ENCODE peak calls at places on chromosomes 4 and X, in five cellular contexts. H is neural progenitor cell; B is thyroid gland; P is CD8-positive, alpha-beta T cell; X is left ventricle myocardium inferior. G is an unnamed sample.

GRCh38 chr4:123444298-123444731 is 47.7 kb downstream of the SPRY1 start:
- DNase-seq in H (peak; percentile 91), P (no peak), B (no peak), X (peak; percentile 43), G (peak; percentile 42)

GRCh38 chr4:5045099-5045498 is 6.2 kb upstream of the STK32B start:
- DNase-seq in B (no peak), X (no peak), P (no peak), H (no peak), G (peak; percentile 61)

GRCh38 chrX:29470029-29470428 is 745.3 kb upstream of the MAGEB2 start:
- DNase-seq in H (no peak), X (no peak), P (no peak), B (no peak), G (no peak)

GRCh38 chr4:177728361-177729152 is 286.3 kb upstream of the AGA start:
- DNase-seq in P (no peak), X (no peak), H (no peak), B (no peak), G (no peak)

GRCh38 chrX:132958086-132958703 is at the start of gene HS6ST2:
- DNase-seq in P (no peak), H (peak; percentile 65), B (no peak), X (no peak), G (no peak)

GRCh38 chr4:27964095-27964494 is 1103.5 kb downstream of the STIM2 start:
- DNase-seq in X (no peak), B (no peak), H (no peak), P (no peak), G (no peak)

GRCh38 chrX:22889824-22890223 is 109.9 kb upstream of the DDX53 start:
- DNase-seq in H (no peak), B (no peak), P (no peak), X (no peak), G (no peak)

GRCh38 chr4:52954771-52955170 is 92.7 kb downstream of the RASL11B start:
- DNase-seq in P (no peak), X (no peak), B (no peak), H (no peak), G (no peak)

GRCh38 chr4:59936566-59936965 is 1263.6 kb upstream of the ADGRL3 start:
- DNase-seq in P (no peak), B (no peak), H (no peak), X (no peak), G (no peak)

GRCh38 chr4:820230-821172 is 5.4 kb downstream of the CPLX1 start:
- DNase-seq in H (no peak), X (no peak), B (no peak), P (no peak), G (no peak)

GRCh38 chr4:188372856-188373255 is 233.6 kb downstream of the TRIML1 start:
- DNase-seq in P (no peak), H (peak; percentile 28), B (no peak), X (no peak), G (peak; percentile 30)

GRCh38 chr4:5027366-5027765 is 8.1 kb upstream of the CYTL1 start:
- DNase-seq in H (no peak), X (no peak), B (no peak), P (no peak), G (no peak)

GRCh38 chr4:68873218-68873502 is 57.4 kb downstream of the UGT2B10 start:
- DNase-seq in P (no peak), B (no peak), X (no peak), H (no peak), G (no peak)

GRCh38 chrX:47483310-47484268 is 567 bp upstream of the ZNF41 start:
- DNase-seq in P (no peak), B (peak; percentile 10), X (peak; percentile 21), H (peak; percentile 52), G (peak; percentile 44)

GRCh38 chr4:184453402-184454160 is 20.8 kb downstream of the IRF2 start:
- DNase-seq in X (no peak), B (peak; percentile 19), P (no peak), H (peak; percentile 29), G (peak; percentile 72)

GRCh38 chr4:189293459-189293858 is 647.2 kb upstream of the FRG1 start:
- DNase-seq in X (no peak), P (no peak), H (no peak), B (no peak), G (no peak)

GRCh38 chr4:86032476-86033022 is 327.3 kb downstream of the MAPK10 start:
- DNase-seq in P (no peak), H (no peak), X (no peak), B (peak; percentile 74), G (no peak)

GRCh38 chrX:71618303-71618721 is at the start of gene CXCR3:
- DNase-seq in H (no peak), X (peak; percentile 37), B (peak; percentile 90), P (no peak), G (peak; percentile 75)

GRCh38 chrX:17931855-17932254 is 70.8 kb upstream of the RAI2 start:
- DNase-seq in B (no peak), H (no peak), X (no peak), P (no peak), G (no peak)

GRCh38 chr4:74738756-74739155 is 55.6 kb downstream of the BTC start:
- DNase-seq in P (no peak), H (no peak), X (no peak), B (no peak), G (no peak)
- H3K27ac ChIP-seq in P (no peak overlapping the region), H (no peak overlapping the region), X (no peak overlapping the region), B (no peak overlapping the region), G (no peak overlapping the region)

GRCh38 chrX:103329991-103330390 is at the start of gene TCEAL7:
- DNase-seq in X (peak; percentile 23), P (no peak), H (peak; percentile 33), B (no peak), G (peak; percentile 66)
- H3K27ac ChIP-seq in X (peak within 1 kb of the TSS; percentile 40), P (no peak within 1 kb of the TSS), H (peak within 1 kb of the TSS; percentile 5), B (no peak within 1 kb of the TSS), G (no peak within 1 kb of the TSS)

GRCh38 chr4:77430847-77431246 is 174.8 kb upstream of the CXCL13 start:
- DNase-seq in H (peak; percentile 34), X (no peak), B (no peak), P (no peak), G (no peak)
- H3K27ac ChIP-seq in H (no peak overlapping the region), X (no peak overlapping the region), B (no peak overlapping the region), P (no peak overlapping the region), G (no peak overlapping the region)

GRCh38 chrX:104863466-104863865 is 297.5 kb downstream of the IL1RAPL2 start:
- DNase-seq in H (no peak), X (no peak), B (no peak), P (no peak), G (no peak)
- H3K27ac ChIP-seq in H (no peak overlapping the region), X (no peak overlapping the region), B (no peak overlapping the region), P (no peak overlapping the region), G (no peak overlapping the region)

GRCh38 chrX:14872851-14873675 is at the start of the genes FANCB and MOSPD2:
- DNase-seq in H (peak; percentile 97), P (peak; percentile 88), B (peak; percentile 95), X (peak; percentile 94), G (peak; percentile 94)
- H3K27ac ChIP-seq in H (peak within 1 kb of the TSS; percentile 82), P (peak within 1 kb of the TSS; percentile 79), B (peak within 1 kb of the TSS; percentile 51), X (peak within 1 kb of the TSS; percentile 85), G (peak within 1 kb of the TSS; percentile 82)

GRCh38 chr4:153706519-153706918 is 22.4 kb downstream of the TLR2 start:
- DNase-seq in X (no peak), B (no peak), H (no peak), P (no peak), G (no peak)
- H3K27ac ChIP-seq in X (no peak overlapping the region), B (no peak overlapping the region), H (no peak overlapping the region), P (no peak overlapping the region), G (no peak overlapping the region)

GRCh38 chr4:82499705-82500104 is 62.1 kb downstream of the TMEM150C start:
- DNase-seq in X (no peak), B (no peak), H (no peak), P (no peak), G (no peak)

GRCh38 chr4:82500106-82500738 is 61.6 kb downstream of the TMEM150C start:
- DNase-seq in P (no peak), H (no peak), B (no peak), X (no peak), G (no peak)

GRCh38 chr4:82496349-82496748 is 65.4 kb downstream of the TMEM150C start:
- DNase-seq in X (no peak), P (no peak), B (no peak), H (no peak), G (no peak)

DNA sequence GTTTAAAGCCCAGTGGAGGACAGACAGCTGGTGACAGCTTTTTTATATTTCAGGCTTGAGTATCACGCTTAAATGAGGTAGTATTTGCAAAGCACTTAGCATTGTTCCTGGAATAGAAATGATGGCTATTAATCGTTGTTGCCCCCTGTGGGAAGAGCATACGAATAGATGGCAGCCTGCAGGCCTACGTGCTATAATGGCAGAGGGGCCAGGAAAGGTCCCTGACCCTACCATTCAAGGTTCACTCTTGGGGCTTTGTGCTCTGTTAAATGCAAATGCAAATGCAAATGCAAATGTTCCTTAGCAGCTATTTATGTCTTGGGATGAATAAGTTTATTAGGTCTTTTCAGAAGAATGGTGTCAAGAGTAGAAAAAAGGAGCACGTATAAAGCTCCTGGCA is 61.0 kb downstream of the TMEM150C start:
- DNase-seq in X (no peak), P (no peak), B (no peak), H (peak; percentile 26), G (no peak)
- H3K27ac ChIP-seq in X (no peak overlapping the region), P (no peak overlapping the region), B (no peak overlapping the region), H (no peak overlapping the region), G (no peak overlapping the region)

GRCh38 chr4:6802626-6803025 is 20.1 kb downstream of the KIAA0232 start:
- DNase-seq in X (no peak), P (no peak), H (no peak), B (no peak), G (no peak)

GRCh38 chr4:6802050-6802449 is 19.5 kb downstream of the KIAA0232 start:
- DNase-seq in B (no peak), P (no peak), X (no peak), H (no peak), G (no peak)

GRCh38 chr4:6806924-6807676 is 24.6 kb downstream of the KIAA0232 start:
- DNase-seq in X (no peak), P (no peak), B (no peak), H (no peak), G (no peak)

GRCh38 chr4:6803246-6803645 is 20.7 kb downstream of the KIAA0232 start:
- DNase-seq in X (no peak), H (no peak), P (no peak), B (no peak), G (no peak)

GRCh38 chr4:6804082-6804752 is 21.7 kb downstream of the KIAA0232 start:
- DNase-seq in H (no peak), P (no peak), X (no peak), B (no peak), G (no peak)
- H3K27ac ChIP-seq in H (no peak overlapping the region), P (no peak overlapping the region), X (no peak overlapping the region), B (no peak overlapping the region), G (no peak overlapping the region)

GRCh38 chrX:10104958-10105658 is 51.7 kb upstream of the CLCN4 start:
- DNase-seq in P (no peak), H (no peak), X (no peak), B (peak; percentile 40), G (no peak)
- H3K27ac ChIP-seq in P (no peak overlapping the region), H (no peak overlapping the region), X (peak overlapping the region; percentile 76), B (peak overlapping the region; percentile 66), G (peak overlapping the region; percentile 23)